ENCODE peak calls at places on chromosomes 11 and 22, in seven cellular contexts. U is fibroblast of mammary gland; R is HFFc6; M is naive thymus-derived CD4-positive, alpha-beta T cell; P is lower lobe of right lung; X is activated effector memory CD4-positive, alpha-beta T cell treated with anti-CD3 and anti-CD28 coated beads, Interleukin-2, amount 50 U/mL, for 16 hours; O is AG09309. Y is an unnamed sample.

GRCh38 chr11:76694664-76695063 is 24.1 kb upstream of the LRRC32 start:
- DNase-seq in U (peak; percentile 93), R (peak; percentile 83), M (no peak), P (no peak), X (no peak), O (peak; percentile 38), Y (peak; percentile 34)

GRCh38 chr11:748007-748359 is 719 bp downstream of the TALDO1 start:
- DNase-seq in U (no peak), R (no peak), M (no peak), P (peak; percentile 60), X (no peak), O (no peak), Y (no peak)

GRCh38 chr11:70033711-70034070 is 44.4 kb upstream of the ANO1 start:
- DNase-seq in U (no peak), R (no peak), M (no peak), P (no peak), X (no peak), O (no peak), Y (no peak)

GRCh38 chr11:108912587-108912986 is 247.7 kb downstream of the DDX10 start:
- DNase-seq in U (peak; percentile 42), R (peak; percentile 46), M (no peak), P (no peak), X (no peak), O (no peak), Y (no peak)

GRCh38 chr22:49009359-49010063 is 818.2 kb downstream of the BRD1 start:
- DNase-seq in U (no peak), R (no peak), M (no peak), P (peak; percentile 15), X (peak; percentile 57), O (no peak), Y (no peak)

GRCh38 chr11:74232316-74232950 is 61.3 kb downstream of the PPME1 start:
- DNase-seq in U (no peak), R (no peak), M (no peak), P (no peak), X (no peak), O (no peak), Y (no peak)

GRCh38 chr11:102798012-102798746 is at the start of gene MMP1:
- DNase-seq in U (peak; percentile 85), R (peak; percentile 86), M (no peak), P (no peak), X (no peak), O (peak; percentile 46), Y (peak; percentile 44)

GRCh38 chr11:103714246-103714645 is 322.2 kb upstream of the DDI1 start:
- DNase-seq in U (peak; percentile 42), R (no peak), M (no peak), P (no peak), X (no peak), O (no peak), Y (no peak)

GRCh38 chr11:62799486-62799885 is 5.8 kb downstream of the NXF1 start:
- DNase-seq in U (no peak), R (no peak), M (no peak), P (no peak), X (no peak), O (no peak), Y (no peak)

GRCh38 chr11:64868904-64869570 is 9.4 kb downstream of the EHD1 start:
- DNase-seq in U (peak; percentile 93), R (peak; percentile 69), M (no peak), P (no peak), X (peak; percentile 83), O (no peak), Y (peak; percentile 59)

GRCh38 chr11:1882265-1883238 is 9.1 kb downstream of the PRR33 start:
- DNase-seq in U (peak; percentile 66), R (peak; percentile 29), M (peak; percentile 81), P (peak; percentile 88), X (peak; percentile 91), O (no peak), Y (peak; percentile 52)

GRCh38 chr11:118051611-118052461 is 25.0 kb upstream of the TMPRSS4 start:
- DNase-seq in U (no peak), R (no peak), M (no peak), P (no peak), X (peak; percentile 85), O (no peak), Y (no peak)

GRCh38 chr11:64208796-64209562 is 2.5 kb downstream of the FERMT3 start:
- DNase-seq in U (no peak), R (no peak), M (no peak), P (no peak), X (no peak), O (no peak), Y (no peak)

GRCh38 chr22:30381250-30381649 is 6.0 kb downstream of the RNF215 start:
- DNase-seq in U (no peak), R (no peak), M (no peak), P (no peak), X (no peak), O (no peak), Y (no peak)

GRCh38 chr11:3605279-3605662 is 36.5 kb downstream of the ART5 start:
- DNase-seq in U (no peak), R (no peak), M (no peak), P (no peak), X (no peak), O (no peak), Y (no peak)